ENCODE peak calls at places on chromosome X, in four cellular contexts. P, M, B and Y are unnamed samples.

GRCh38 chrX:1531106-1531890 is 5.7 kb downstream of the P2RY8 start:
- DNase-seq in B (no peak), M (no peak), P (no peak), Y (peak)

GRCh38 chrX:1491851-1492349 is 39.2 kb upstream of the ASMTL start:
- DNase-seq in P (peak), B (peak), M (peak), Y (peak)

GRCh38 chrX:19566359-19567141 is 51.2 kb upstream of the MAP3K15 start:
- DNase-seq in M (no peak), P (peak), B (peak), Y (no peak)

GRCh38 chrX:45449982-45450381 is 249.3 kb upstream of the DIPK2B start:
- DNase-seq in P (no peak), B (no peak), M (no peak), Y (no peak)

GRCh38 chrX:84933956-84934556 is 69.6 kb upstream of the APOOL start:
- DNase-seq in B (no peak), P (no peak), M (no peak), Y (no peak)

GRCh38 chrX:1623691-1624090 is 8.8 kb downstream of the ASMT start:
- DNase-seq in B (no peak), M (no peak), P (no peak), Y (no peak)

GRCh38 chrX:125003746-125004446 is 315.8 kb upstream of the TEX13C start:
- DNase-seq in M (no peak), B (no peak), P (no peak), Y (no peak)

GRCh38 chrX:15233416-15234015 is 36.4 kb downstream of the ASB9 start:
- DNase-seq in P (no peak), M (no peak), B (no peak), Y (no peak)

GRCh38 chrX:117610806-117611205 is 505.8 kb downstream of the KLHL13 start:
- DNase-seq in B (no peak), P (no peak), M (no peak), Y (no peak)

GRCh38 chrX:7690842-7691241 is 152.1 kb upstream of the VCX start:
- DNase-seq in M (no peak), B (peak), P (no peak), Y (no peak)

DNA sequence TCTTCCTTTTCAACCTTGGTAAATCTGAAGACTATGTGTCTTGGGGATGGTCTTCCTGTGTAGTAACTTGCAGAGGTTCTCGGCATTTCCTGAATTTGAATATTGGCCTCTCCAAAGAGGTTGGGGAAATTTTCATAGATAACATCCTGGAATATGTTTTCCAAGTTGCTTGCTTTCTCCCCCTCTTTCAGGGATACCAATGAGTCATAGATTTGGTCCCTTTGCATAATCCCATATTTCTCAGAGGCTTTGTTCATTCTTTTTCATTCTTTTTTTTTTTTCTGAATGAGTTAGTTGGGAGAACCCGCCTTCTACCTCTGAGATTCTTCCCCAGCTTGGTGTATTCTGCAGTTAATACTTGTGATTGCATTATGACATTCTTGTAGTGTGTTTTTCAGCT is 549.2 kb upstream of the AMOT start:
- DNase-seq in M (no peak), P (no peak), B (no peak), Y (no peak)
- TF ChIP-seq POLR2AphosphoS5 in M (no peak), P (no peak), B (no peak), Y (no peak)

GRCh38 chrX:17638731-17639130 is 98.6 kb upstream of the SCML1 start:
- DNase-seq in M (no peak), P (no peak), B (no peak), Y (no peak)
- TF ChIP-seq POLR2AphosphoS5 in M (no peak), P (no peak), B (no peak), Y (no peak)

GRCh38 chrX:134542485-134542884 is 82.5 kb downstream of the HPRT1 start:
- DNase-seq in B (peak), M (no peak), P (no peak), Y (no peak)
- TF ChIP-seq POLR2AphosphoS5 in B (no peak), M (no peak), P (no peak), Y (no peak)

DNA sequence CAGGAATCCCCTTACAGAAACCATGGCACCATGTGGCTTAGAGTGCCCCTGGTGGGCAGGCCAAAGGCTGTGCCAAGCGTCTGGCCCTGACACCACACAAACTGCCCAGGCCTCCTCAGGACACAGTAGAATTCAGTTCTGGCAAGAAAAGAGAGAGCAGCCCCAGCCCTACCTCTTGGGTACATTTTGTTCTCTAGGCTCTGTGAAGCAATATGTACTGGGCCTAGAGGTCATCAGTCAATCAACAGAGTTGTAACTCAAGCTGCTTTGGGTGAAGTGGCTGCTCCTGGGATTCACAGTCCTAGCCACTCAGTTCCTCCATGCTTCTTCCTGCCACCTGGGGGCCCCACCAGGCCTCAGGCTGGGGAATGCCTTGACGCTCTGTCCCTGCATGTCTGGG is 158.1 kb upstream of the MAMLD1 start:
- DNase-seq in M (no peak), P (no peak), B (peak), Y (no peak)
- TF ChIP-seq POLR2AphosphoS5 in M (no peak), P (no peak), B (no peak), Y (peak)

GRCh38 chrX:70433848-70434351 is 10.7 kb upstream of the DLG3 start:
- DNase-seq in B (peak), M (peak), P (peak), Y (peak)
- TF ChIP-seq POLR2AphosphoS5 in B (peak), M (no peak), P (no peak), Y (no peak)

GRCh38 chrX:48578661-48579128 is 4.4 kb downstream of the RBM3 start:
- DNase-seq in P (no peak), M (no peak), B (no peak), Y (no peak)
- TF ChIP-seq POLR2AphosphoS5 in P (peak), M (peak), B (no peak), Y (no peak)

DNA sequence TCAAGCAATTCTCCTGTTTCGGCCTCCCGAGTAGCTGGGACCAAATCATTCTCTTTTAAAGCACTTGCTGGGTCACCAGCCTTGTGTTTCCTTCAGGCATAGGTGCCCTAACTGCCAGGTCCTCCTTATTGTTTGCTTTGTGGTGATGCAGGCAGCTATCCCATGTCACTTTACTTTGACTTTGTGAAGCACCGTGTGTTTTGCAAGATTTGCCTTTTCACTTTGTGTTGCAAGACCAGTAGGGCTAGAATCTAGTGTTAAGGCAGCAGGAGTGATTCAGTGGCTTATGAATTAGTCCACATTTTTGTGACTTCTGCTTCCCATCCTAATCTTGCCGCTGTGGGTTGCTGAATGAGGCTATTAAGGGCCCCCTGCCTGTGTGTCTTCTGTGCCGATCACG is 20.2 kb downstream of the SYAP1 start:
- DNase-seq in P (peak), B (no peak), M (no peak), Y (no peak)
- TF ChIP-seq POLR2AphosphoS5 in P (no peak), B (no peak), M (no peak), Y (no peak)

DNA sequence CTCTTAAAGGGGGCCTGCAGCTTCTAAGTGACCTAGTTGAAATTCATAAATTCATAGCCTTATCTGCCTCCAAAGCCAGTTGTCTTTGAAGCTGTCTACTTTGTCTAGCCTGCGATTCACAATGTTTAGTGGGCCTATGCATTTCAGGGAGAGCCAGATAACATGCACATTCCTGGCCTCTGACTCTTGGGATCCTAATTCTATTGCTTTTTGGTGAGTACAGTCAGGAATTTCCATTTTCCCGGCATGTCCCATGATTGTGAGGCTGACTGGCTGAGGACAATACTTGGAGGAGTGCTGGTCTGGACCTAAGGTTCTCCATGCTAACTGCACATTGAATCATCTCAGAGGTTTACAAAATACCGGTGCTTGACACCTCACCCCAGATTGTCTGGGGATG is 155.0 kb downstream of the MSL3 start:
- DNase-seq in B (no peak), P (no peak), M (no peak), Y (no peak)
- TF ChIP-seq POLR2AphosphoS5 in B (no peak), P (no peak), M (no peak), Y (no peak)

GRCh38 chrX:39757971-39758370 is 339.8 kb downstream of the BCOR start:
- DNase-seq in P (no peak), B (no peak), M (no peak), Y (no peak)

GRCh38 chrX:39755152-39756032 is 342.4 kb downstream of the BCOR start:
- DNase-seq in P (peak), B (no peak), M (no peak), Y (peak)

GRCh38 chrX:39753296-39753996 is 344.3 kb downstream of the BCOR start:
- DNase-seq in P (no peak), M (no peak), B (peak), Y (no peak)

GRCh38 chrX:39758791-39759525 is 338.8 kb downstream of the BCOR start:
- DNase-seq in B (no peak), M (no peak), P (no peak), Y (peak)

DNA sequence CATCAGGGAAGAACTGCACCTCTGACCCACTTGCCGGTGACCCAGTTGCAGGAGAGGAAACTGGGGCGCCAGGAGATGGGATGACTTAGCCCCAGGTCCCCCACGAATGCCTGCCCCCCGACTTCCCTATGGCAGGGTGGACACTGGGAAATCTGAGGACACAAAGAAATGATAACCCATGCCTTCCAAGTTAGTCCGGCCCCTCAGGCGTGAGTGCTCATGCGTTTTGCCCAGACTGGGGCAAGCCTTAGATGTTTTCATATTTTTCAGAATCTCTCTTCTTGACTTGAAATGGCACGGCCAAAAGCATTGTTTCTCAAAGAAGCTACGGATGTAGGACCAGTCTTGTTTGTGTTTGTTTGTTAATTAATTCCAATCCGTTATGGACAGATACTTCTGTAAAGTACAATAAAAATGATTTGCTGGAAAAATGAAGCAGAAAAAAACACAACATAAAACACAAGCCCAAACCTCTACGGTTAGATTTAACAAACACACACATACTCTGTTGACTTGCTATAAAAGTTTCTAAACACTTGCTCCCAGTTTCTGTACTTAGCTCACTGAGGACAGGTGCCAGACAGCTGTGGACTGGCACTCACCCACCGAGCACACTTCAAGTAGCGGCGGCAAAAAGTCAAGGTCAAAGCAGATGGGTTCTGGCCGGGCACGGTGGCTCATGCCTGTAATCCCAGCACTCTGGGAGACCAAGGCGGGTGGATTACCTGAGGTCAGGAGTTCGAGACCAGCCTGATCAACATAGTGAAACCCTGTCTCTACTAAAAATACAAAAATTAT is 341.5 kb downstream of the BCOR start:
- DNase-seq in B (no peak), P (no peak), M (no peak), Y (peak)
- TF ChIP-seq POLR2AphosphoS5 in B (no peak), P (no peak), M (no peak), Y (no peak)